ENCODE peak calls at places on chromosome 10, in four cellular contexts. P is left ventricle myocardium inferior; X is IMR-90; L is CD8-positive, alpha-beta T cell. W is an unnamed sample. For H3K4me1, the result is how much of the 10 kb centered on the place peaks cover.

GRCh38 chr10:114391599-114391998 is 12.7 kb downstream of the AFAP1L2 start:
- DNase-seq in P (no peak), X (no peak), L (no peak), W (no peak)

GRCh38 chr10:46223626-46224413 is 63.0 kb upstream of the ANTXRL start:
- DNase-seq in P (no peak), X (no peak), L (no peak), W (no peak)

GRCh38 chr10:47134166-47134565 is 165.8 kb upstream of the GDF10 start:
- DNase-seq in P (no peak), X (no peak), L (no peak), W (no peak)

GRCh38 chr10:111077715-111078504 is 1.1 kb downstream of the ADRA2A start:
- DNase-seq in P (peak), X (no peak), L (no peak), W (peak)

GRCh38 chr10:124742418-124743187 is 1.6 kb downstream of the FAM53B start:
- DNase-seq in P (no peak), X (no peak), L (no peak), W (no peak)

GRCh38 chr10:131888186-131888604 is 12.6 kb upstream of the PPP2R2D start:
- DNase-seq in P (no peak), X (no peak), L (no peak), W (no peak)

GRCh38 chr10:118953999-118954398 is 75.5 kb upstream of the NANOS1 start:
- DNase-seq in P (no peak), X (no peak), L (no peak), W (no peak)

GRCh38 chr10:86316274-86316835 is 50.2 kb downstream of the GRID1 start:
- DNase-seq in P (no peak), X (no peak), L (no peak), W (no peak)

GRCh38 chr10:86756511-86757109 is at the start of gene BMPR1A:
- DNase-seq in P (peak), X (peak), L (no peak), W (no peak)

GRCh38 chr10:91556691-91557529 is 76.0 kb downstream of the PPP1R3C start:
- DNase-seq in P (no peak), X (no peak), L (no peak), W (no peak)

GRCh38 chr10:124558901-124559321 is 97.3 kb downstream of the LHPP start:
- DNase-seq in P (no peak), X (peak), L (no peak), W (no peak)

GRCh38 chr10:18650618-18651017 is 769 bp downstream of the NSUN6 start:
- DNase-seq in P (no peak), X (no peak), L (no peak), W (no peak)

GRCh38 chr10:103812004-103812403 is 43.4 kb downstream of the SH3PXD2A start:
- DNase-seq in P (no peak), X (no peak), L (no peak), W (peak)
- H3K4me1 ChIP-seq in P (half or more), X (under half), L (under half), W (under half)

GRCh38 chr10:116274141-116274861 is 1.3 kb upstream of the GFRA1 start:
- DNase-seq in P (peak), X (no peak), L (no peak), W (no peak)
- TF ChIP-seq CTCF in P (no peak), X (no peak), L (no peak), W (no peak)

DNA sequence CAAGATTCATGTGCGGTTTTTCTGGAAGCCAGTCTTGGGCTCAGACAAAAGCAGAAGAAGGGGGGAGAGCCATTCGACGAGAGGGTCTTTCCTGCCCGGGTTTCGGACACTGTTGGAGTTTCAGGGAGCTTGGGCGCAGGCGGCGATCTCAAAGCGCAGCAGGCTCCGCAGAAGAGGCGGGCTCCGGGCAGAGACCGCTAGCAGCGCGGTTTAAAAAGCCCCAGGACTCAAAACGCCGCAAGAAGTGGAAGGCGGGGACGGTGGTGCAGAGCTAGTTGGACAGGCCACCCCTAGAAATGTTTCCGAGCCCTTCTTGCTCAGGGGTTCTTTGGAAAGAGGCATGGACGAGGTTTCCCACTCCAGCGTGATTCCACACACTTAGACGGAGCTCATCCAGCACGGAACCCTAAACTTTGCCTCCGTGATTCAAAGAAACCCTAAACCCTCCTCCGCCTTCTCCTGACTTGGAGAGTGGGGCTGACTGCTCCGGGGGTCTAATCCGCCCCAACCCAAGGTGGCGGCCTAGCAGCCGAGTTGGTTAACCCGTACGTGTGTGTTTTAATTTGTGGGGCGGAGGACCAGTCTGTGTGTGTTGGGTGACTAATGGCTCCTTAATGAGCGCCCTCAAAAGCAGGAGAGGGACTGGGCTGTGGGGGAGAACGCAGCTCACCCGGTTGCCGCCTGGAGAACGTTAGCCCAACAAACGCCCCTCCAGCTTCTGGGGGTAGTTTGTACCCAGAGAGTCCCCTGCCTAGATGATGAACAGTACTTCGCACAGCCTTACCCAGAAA is 3.9 kb downstream of the NEUROG3 start:
- DNase-seq in P (no peak), X (no peak), L (no peak), W (no peak)
- H3K4me3 ChIP-seq in P (no peak), X (no peak), L (no peak), W (no peak)

GRCh38 chr10:102151774-102152544 is at the start of gene NOLC1:
- DNase-seq in P (peak), X (peak), L (peak), W (peak)

GRCh38 chr10:102150970-102151773 is 1.0 kb upstream of the NOLC1 start:
- DNase-seq in P (no peak), X (peak), L (no peak), W (no peak)

GRCh38 chr10:102153093-102153620 is 968 bp downstream of the NOLC1 start:
- DNase-seq in P (no peak), X (peak), L (no peak), W (no peak)

GRCh38 chr10:102154466-102155116 is 2.4 kb downstream of the NOLC1 start:
- DNase-seq in P (no peak), X (no peak), L (no peak), W (no peak)

GRCh38 chr10:102152545-102152890 is 329 bp downstream of the NOLC1 start:
- DNase-seq in P (no peak), X (peak), L (no peak), W (no peak)
- H3K4me1 ChIP-seq in P (under half), X (under half), L (under half), W (under half)

GRCh38 chr10:71970331-71970730 is 6.1 kb downstream of the CHST3 start:
- DNase-seq in P (no peak), X (no peak), L (no peak), W (no peak)
- TF ChIP-seq CTCF in P (peak), X (peak), L (no peak), W (no peak)

W was measured in mucosa of descending colon.